ENCODE peak calls at places on chromosomes 16 and 17, in ten cellular contexts. B, V, A, L, Q, Z, W, I, O and R are unnamed samples.

GRCh38 chr17:37124074-37124824 is 175.5 kb downstream of the AATF start:
- DNase-seq in B (no peak), V (no peak), A (no peak), L (no peak), Q (no peak), Z (no peak), W (no peak), I (no peak), O (no peak), R (no peak)

GRCh38 chr17:65560628-65561371 is 648 bp downstream of the AXIN2 start:
- DNase-seq in B (peak), V (peak), A (no peak), L (peak), Q (peak), Z (peak), W (peak), I (peak), O (peak), R (peak)

GRCh38 chr17:59106463-59107305 is at the start of gene TRIM37:
- DNase-seq in B (peak), V (peak), A (peak), L (peak), Q (peak), Z (peak), W (peak), I (peak), O (peak), R (peak)

GRCh38 chr17:7211512-7212277 is 7.9 kb downstream of the DLG4 start:
- DNase-seq in B (no peak), V (no peak), A (no peak), L (no peak), Q (no peak), Z (no peak), W (no peak), I (no peak), O (no peak), R (no peak)

GRCh38 chr17:13638855-13639458 is 37.2 kb upstream of the HS3ST3A1 start:
- DNase-seq in B (no peak), V (no peak), A (no peak), L (no peak), Q (no peak), Z (no peak), W (no peak), I (no peak), O (no peak), R (no peak)

GRCh38 chr16:5415123-5415522 is 317.5 kb upstream of the EEF2KMT start:
- DNase-seq in B (no peak), V (peak), A (no peak), L (no peak), Q (no peak), Z (no peak), W (peak), I (no peak), O (no peak), R (no peak)

GRCh38 chr17:74408830-74409229 is 23.1 kb upstream of the GPRC5C start:
- DNase-seq in B (no peak), V (no peak), A (no peak), L (no peak), Q (no peak), Z (no peak), W (no peak), I (peak), O (no peak), R (no peak)

GRCh38 chr16:24700549-24701392 is 28.7 kb upstream of the TNRC6A start:
- DNase-seq in B (peak), V (peak), A (peak), L (no peak), Q (no peak), Z (peak), W (peak), I (no peak), O (no peak), R (no peak)

GRCh38 chr17:44557653-44558285 is 485 bp downstream of the FZD2 start:
- DNase-seq in B (no peak), V (no peak), A (no peak), L (no peak), Q (no peak), Z (peak), W (no peak), I (peak), O (no peak), R (peak)